ENCODE peak calls at places on chromosomes 12 and 14, in four cellular contexts. W is ovary, A is adrenal gland, D is transverse colon. K is an unnamed sample.

GRCh38 chr14:96040836-96041371 is 1.7 kb downstream of the C14orf132 start:
- DNase-seq in W (no peak), A (no peak), D (no peak), K (no peak)

GRCh38 chr14:105026789-105027563 is 6.1 kb upstream of the CDCA4 start:
- DNase-seq in W (no peak), A (no peak), D (no peak), K (no peak)

GRCh38 chr12:59833408-59833807 is 237.6 kb downstream of the SLC16A7 start:
- DNase-seq in W (no peak), A (no peak), D (no peak), K (peak)

GRCh38 chr12:107135177-107135576 is 41.8 kb upstream of the CRY1 start:
- DNase-seq in W (no peak), A (no peak), D (no peak), K (no peak)

GRCh38 chr12:106054016-106054415 is 84.7 kb downstream of the NUAK1 start:
- DNase-seq in W (no peak), A (no peak), D (no peak), K (no peak)

GRCh38 chr12:18703916-18704315 is 33.9 kb downstream of the PLCZ1 start:
- DNase-seq in W (no peak), A (no peak), D (no peak), K (no peak)

GRCh38 chr12:95116773-95117172 is 43.4 kb upstream of the NR2C1 start:
- DNase-seq in W (no peak), A (no peak), D (no peak), K (no peak)

GRCh38 chr12:122203301-122203967 is at the start of gene B3GNT4:
- DNase-seq in W (no peak), A (peak), D (peak), K (no peak)

GRCh38 chr12:108933950-108934349 is 54.1 kb downstream of the DAO start:
- DNase-seq in W (no peak), A (no peak), D (no peak), K (peak)

GRCh38 chr14:96037891-96038557 is 1.1 kb upstream of the C14orf132 start:
- DNase-seq in W (peak), A (no peak), D (peak), K (no peak)

GRCh38 chr14:67764496-67764895 is 51.9 kb downstream of the ZFYVE26 start:
- DNase-seq in W (no peak), A (no peak), D (peak), K (no peak)

GRCh38 chr12:81598205-81598604 is 160.9 kb downstream of the PPFIA2 start:
- DNase-seq in W (no peak), A (no peak), D (no peak), K (no peak)

GRCh38 chr12:91367234-91367849 is 184.7 kb upstream of the DCN start:
- DNase-seq in W (no peak), A (no peak), D (no peak), K (peak)

GRCh38 chr12:89307665-89308253 is 44.5 kb downstream of the DUSP6 start:
- DNase-seq in W (no peak), A (no peak), D (no peak), K (peak)

GRCh38 chr12:124652661-124653060 is 85.2 kb upstream of the NCOR2 start:
- DNase-seq in W (no peak), A (no peak), D (no peak), K (no peak)

GRCh38 chr12:27861428-27862167 is 81.6 kb upstream of the MANSC4 start:
- DNase-seq in W (peak), A (no peak), D (peak), K (peak)

GRCh38 chr12:106049546-106049945 is 89.2 kb downstream of the NUAK1 start:
- DNase-seq in W (no peak), A (no peak), D (no peak), K (no peak)

GRCh38 chr12:12776261-12776660 is 9.2 kb upstream of the APOLD1 start:
- DNase-seq in W (no peak), A (no peak), D (peak), K (no peak)

GRCh38 chr12:48003226-48004038 is 844 bp downstream of the COL2A1 start:
- DNase-seq in W (no peak), A (no peak), D (no peak), K (peak)

GRCh38 chr12:92188517-92189188 is 43.0 kb upstream of the BTG1 start:
- DNase-seq in W (no peak), A (no peak), D (no peak), K (no peak)

GRCh38 chr12:121894633-121895032 is 6.0 kb downstream of the PSMD9 start:
- DNase-seq in W (peak), A (no peak), D (no peak), K (peak)

GRCh38 chr12:80869264-80869663 is 68.5 kb downstream of the LIN7A start:
- DNase-seq in W (no peak), A (no peak), D (no peak), K (no peak)

GRCh38 chr12:16119618-16120017 is 157.9 kb downstream of the SLC15A5 start:
- DNase-seq in W (no peak), A (no peak), D (no peak), K (no peak)

GRCh38 chr12:4717806-4718205 is 2.4 kb upstream of the GALNT8 start:
- DNase-seq in W (no peak), A (no peak), D (no peak), K (no peak)

GRCh38 chr12:103181366-103182152 is 224.1 kb downstream of the ASCL1 start:
- DNase-seq in W (no peak), A (no peak), D (no peak), K (peak)

GRCh38 chr12:98727196-98727595 is 82.1 kb downstream of the APAF1 start:
- DNase-seq in W (no peak), A (no peak), D (no peak), K (peak)

GRCh38 chr12:32603858-32604257 is 75.2 kb upstream of the DNM1L start:
- DNase-seq in W (no peak), A (no peak), D (no peak), K (peak)

GRCh38 chr14:36207500-36207899 is 31.0 kb upstream of the PTCSC3 start:
- DNase-seq in W (no peak), A (no peak), D (no peak), K (peak)

GRCh38 chr14:61051046-61051445 is 70.0 kb downstream of the SLC38A6 start:
- DNase-seq in W (no peak), A (no peak), D (no peak), K (no peak)

GRCh38 chr14:45095143-45095542 is 11.2 kb downstream of the PRPF39 start:
- DNase-seq in W (no peak), A (no peak), D (no peak), K (no peak)
- TF ChIP-seq POLR2A in W (no peak), A (no peak), D (no peak), K (no peak)

DNA sequence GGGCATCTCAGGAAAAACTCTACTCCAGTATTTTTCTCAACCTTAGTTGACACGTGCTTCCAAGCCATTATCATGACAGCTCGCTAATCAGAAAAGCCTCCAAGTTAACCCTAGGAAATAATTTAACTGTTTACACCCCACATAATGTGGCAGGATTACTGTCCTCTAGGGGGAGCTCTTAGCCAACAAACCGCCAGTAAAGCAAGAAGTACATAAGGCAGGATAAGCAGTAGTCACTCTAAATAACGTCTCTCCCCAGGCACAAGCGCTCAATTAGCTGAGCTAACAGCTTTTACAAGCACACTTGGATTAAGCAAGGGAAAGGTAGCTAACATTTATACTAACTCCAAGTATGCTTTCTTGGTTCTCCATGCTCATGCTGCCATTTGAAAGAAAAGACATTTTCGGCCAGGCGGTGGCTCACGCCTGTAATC is 22.8 kb downstream of the APOBEC1 start:
- DNase-seq in W (no peak), A (no peak), D (no peak), K (peak)
- H3K4me3 ChIP-seq in W (no peak), A (no peak), D (no peak), K (no peak)

GRCh38 chr12:64452559-64453329 is 824 bp downstream of the TBK1 start:
- DNase-seq in W (no peak), A (no peak), D (peak), K (peak)

GRCh38 chr12:64451687-64452558 is at the start of gene TBK1:
- DNase-seq in W (peak), A (peak), D (peak), K (peak)

GRCh38 chr12:64450711-64451486 is 1.0 kb upstream of the TBK1 start:
- DNase-seq in W (no peak), A (no peak), D (no peak), K (peak)

GRCh38 chr12:64446295-64446694 is 5.6 kb upstream of the TBK1 start:
- DNase-seq in W (no peak), A (no peak), D (no peak), K (no peak)

GRCh38 chr12:64450057-64450640 is 1.8 kb upstream of the TBK1 start:
- DNase-seq in W (no peak), A (no peak), D (no peak), K (no peak)
- TF ChIP-seq POLR2A in W (no peak), A (no peak), D (no peak), K (no peak)

GRCh38 chr12:132153501-132154340 is 9.5 kb downstream of the NOC4L start:
- DNase-seq in W (peak), A (peak), D (peak), K (peak)

GRCh38 chr12:132156145-132156709 is 12.0 kb downstream of the NOC4L start:
- DNase-seq in W (no peak), A (no peak), D (no peak), K (no peak)

GRCh38 chr12:132154941-132155770 is 10.9 kb downstream of the NOC4L start:
- DNase-seq in W (no peak), A (no peak), D (no peak), K (no peak)

GRCh38 chr12:132152921-132153321 is 8.7 kb downstream of the NOC4L start:
- DNase-seq in W (no peak), A (no peak), D (peak), K (no peak)

DNA sequence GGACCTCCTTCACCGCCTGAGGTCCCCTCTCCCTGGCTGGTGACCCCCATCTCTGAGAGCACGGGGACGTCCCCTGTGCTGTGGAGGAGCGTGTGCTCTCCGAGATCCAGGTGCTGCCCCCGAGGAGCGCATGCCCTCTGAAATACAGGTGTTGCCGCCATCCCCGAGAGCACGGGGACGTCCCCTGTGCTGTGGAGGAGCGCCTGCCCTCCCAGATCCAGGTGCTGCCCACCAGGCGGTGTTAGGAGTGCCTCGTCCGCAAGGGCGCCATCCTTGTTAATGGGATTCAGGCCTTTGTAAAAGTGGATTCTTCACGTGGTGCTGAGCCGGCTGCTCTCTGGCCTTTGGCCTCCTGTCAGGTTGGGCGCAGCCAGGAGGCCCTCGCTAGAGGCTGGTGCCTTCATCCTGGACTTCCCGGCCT is 10.1 kb downstream of the NOC4L start:
- DNase-seq in W (no peak), A (no peak), D (no peak), K (no peak)
- H3K4me3 ChIP-seq in W (no peak), A (no peak), D (no peak), K (no peak)

GRCh38 chr12:115232455-115233156 is 548.6 kb upstream of the TBX3 start:
- DNase-seq in W (no peak), A (no peak), D (no peak), K (no peak)
- TF ChIP-seq POLR2A in W (no peak), A (no peak), D (no peak), K (no peak)

GRCh38 chr12:51320311-51320694 is 3.7 kb downstream of the BIN2 start:
- DNase-seq in W (no peak), A (no peak), D (no peak), K (peak)
- H3K4me3 ChIP-seq in W (no peak), A (no peak), D (no peak), K (peak)

GRCh38 chr12:68842784-68843567 is 35.0 kb downstream of the MDM2 start:
- DNase-seq in W (no peak), A (no peak), D (no peak), K (no peak)
- TF ChIP-seq POLR2A in W (no peak), A (no peak), D (no peak), K (no peak)